ENCODE peak calls at places on chromosome 12, in seven cellular contexts. F is neuronal stem cell, O is brain microvascular endothelial cell, C is transverse colon, I is left ventricle myocardium inferior, R is endodermal cell, N is tibial artery. Z is an unnamed sample. For H3K27me3 and H3K36me3, the result is how much of the 10 kb centered on the place peaks cover.

GRCh38 chr12:107130830-107131760 is 37.7 kb upstream of the CRY1 start:
- DNase-seq in C (no peak), R (no peak), F (no peak), I (no peak), O (no peak), N (no peak), Z (no peak)

GRCh38 chr12:96427269-96427729 is 27.1 kb upstream of the CDK17 start:
- DNase-seq in C (peak), F (peak), N (peak), I (peak), R (peak), O (peak), Z (no peak)

GRCh38 chr12:90173499-90174197 is 465.0 kb upstream of the ATP2B1 start:
- DNase-seq in R (no peak), O (no peak), F (no peak), C (no peak), N (no peak), I (no peak), Z (no peak)

GRCh38 chr12:104288635-104289258 is 14.8 kb upstream of the EID3 start:
- DNase-seq in O (peak), F (peak), C (peak), I (peak), N (peak), R (peak), Z (peak)

GRCh38 chr12:1838223-1838993 is 18.0 kb downstream of the LRTM2 start:
- DNase-seq in R (peak), C (no peak), N (no peak), F (no peak), O (no peak), I (no peak), Z (peak)

GRCh38 chr12:82835217-82835616 is 148.5 kb downstream of the TMTC2 start:
- DNase-seq in N (no peak), I (no peak), F (no peak), C (no peak), R (no peak), O (peak), Z (no peak)

GRCh38 chr12:106924458-106924857 is 31.2 kb upstream of the TMEM263 start:
- DNase-seq in R (no peak), F (no peak), I (no peak), O (no peak), C (no peak), N (no peak), Z (no peak)

GRCh38 chr12:106582661-106583577 is at the start of gene RFX4:
- DNase-seq in O (no peak), N (no peak), C (no peak), F (peak), R (peak), I (no peak), Z (peak)

GRCh38 chr12:67645571-67645970 is 3.0 kb upstream of the DYRK2 start:
- DNase-seq in C (no peak), O (no peak), I (no peak), N (no peak), R (no peak), F (no peak), Z (no peak)

GRCh38 chr12:101045486-101046474 is 164.3 kb downstream of the SLC5A8 start:
- DNase-seq in C (no peak), N (no peak), I (no peak), F (no peak), R (no peak), O (no peak), Z (no peak)

GRCh38 chr12:41064411-41064810 is 123.7 kb upstream of the PDZRN4 start:
- DNase-seq in C (no peak), I (no peak), N (no peak), F (no peak), R (no peak), O (no peak), Z (no peak)

GRCh38 chr12:120581998-120582397 is 796 bp upstream of the POP5 start:
- DNase-seq in R (no peak), F (no peak), C (no peak), O (no peak), N (no peak), I (no peak), Z (no peak)

GRCh38 chr12:84038241-84038640 is 874.4 kb downstream of the SLC6A15 start:
- DNase-seq in O (no peak), I (no peak), R (peak), F (peak), C (no peak), N (no peak), Z (peak)

GRCh38 chr12:90045559-90045958 is 336.9 kb upstream of the ATP2B1 start:
- DNase-seq in N (no peak), R (no peak), I (no peak), C (no peak), O (no peak), F (no peak), Z (no peak)

GRCh38 chr12:29389295-29389919 is 8.4 kb upstream of the ERGIC2 start:
- DNase-seq in C (no peak), I (no peak), F (no peak), R (no peak), N (no peak), O (no peak), Z (peak)

GRCh38 chr12:47071241-47071852 is 8.1 kb upstream of the PCED1B start:
- DNase-seq in O (no peak), C (no peak), N (no peak), I (no peak), R (peak), F (peak), Z (peak)

GRCh38 chr12:49930515-49931288 is 19.8 kb upstream of the AQP2 start:
- DNase-seq in N (no peak), I (no peak), F (no peak), C (no peak), O (peak), R (no peak), Z (no peak)

GRCh38 chr12:1993871-1994371 is 10.3 kb downstream of the DCP1B start:
- DNase-seq in O (no peak), N (no peak), R (no peak), I (no peak), F (no peak), C (peak), Z (no peak)

GRCh38 chr12:48937170-48937569 is 11.9 kb upstream of the FKBP11 start:
- DNase-seq in C (no peak), F (no peak), O (no peak), R (peak), N (no peak), I (no peak), Z (peak)

GRCh38 chr12:64825143-64826011 is 930 bp downstream of the TBC1D30 start:
- DNase-seq in N (no peak), O (no peak), I (no peak), F (no peak), C (no peak), R (peak), Z (peak)
- H3K4me3 ChIP-seq in N (peak), O (no peak), I (peak), F (peak), C (peak), R (peak), Z (peak)

DNA sequence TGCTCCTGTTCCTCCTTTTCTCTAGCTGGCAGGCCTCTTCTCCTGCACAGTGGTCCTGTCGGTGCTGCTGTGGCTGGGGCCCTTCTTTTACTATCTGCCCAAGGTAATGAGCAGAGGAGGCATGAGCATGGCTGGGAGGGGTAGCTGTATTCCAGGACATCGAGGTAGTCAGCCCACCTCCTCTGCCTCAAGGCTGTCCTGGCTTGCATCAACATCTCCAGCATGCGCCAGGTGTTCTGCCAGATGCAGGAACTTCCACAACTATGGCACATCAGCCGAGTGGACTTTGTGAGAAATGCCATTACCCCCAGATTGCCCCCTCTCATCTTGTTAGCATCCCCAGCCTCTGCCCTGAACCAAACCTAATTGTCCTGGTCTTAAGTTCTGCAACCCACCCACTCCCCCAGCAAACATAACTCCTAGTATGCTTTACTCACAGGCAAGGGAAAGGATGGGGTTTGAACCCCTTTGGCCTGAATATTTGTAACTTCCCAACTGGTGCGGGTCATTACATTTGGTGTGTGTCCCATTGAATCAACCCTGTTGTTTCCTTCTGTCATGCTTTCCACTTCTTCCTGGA is 9.1 kb downstream of the B4GALNT1 start:
- DNase-seq in C (no peak), I (no peak), F (no peak), O (no peak), N (no peak), R (no peak), Z (peak)
- H3K27me3 ChIP-seq in C (half or more), I (half or more), F (under half), O (under half), N (under half), R (half or more), Z (half or more)

GRCh38 chr12:51997156-51997555 is 9.6 kb upstream of the TAMALIN start:
- DNase-seq in F (no peak), R (no peak), O (no peak), I (no peak), N (no peak), C (no peak), Z (no peak)
- H3K36me3 ChIP-seq in F (under half), R (half or more), O (under half), I (under half), N (under half), C (under half), Z (under half)

GRCh38 chr12:26711569-26711968 is 121.4 kb downstream of the ITPR2 start:
- DNase-seq in O (no peak), I (no peak), R (no peak), N (no peak), C (no peak), F (no peak), Z (no peak)
- H3K4me3 ChIP-seq in O (no peak), I (no peak), R (no peak), N (no peak), C (no peak), F (no peak), Z (no peak)

GRCh38 chr12:3177778-3178435 is 100.7 kb downstream of the TSPAN9 start:
- DNase-seq in I (no peak), F (no peak), O (no peak), C (no peak), R (no peak), N (no peak), Z (no peak)
- H3K27me3 ChIP-seq in I (under half), F (under half), O (under half), C (under half), R (under half), N (under half), Z (under half)

GRCh38 chr12:115999582-115999981 is 277.9 kb downstream of the MED13L start:
- DNase-seq in C (no peak), F (no peak), R (no peak), N (no peak), I (no peak), O (no peak), Z (no peak)
- H3K36me3 ChIP-seq in C (under half), F (under half), R (half or more), N (under half), I (half or more), O (under half), Z (under half)

DNA sequence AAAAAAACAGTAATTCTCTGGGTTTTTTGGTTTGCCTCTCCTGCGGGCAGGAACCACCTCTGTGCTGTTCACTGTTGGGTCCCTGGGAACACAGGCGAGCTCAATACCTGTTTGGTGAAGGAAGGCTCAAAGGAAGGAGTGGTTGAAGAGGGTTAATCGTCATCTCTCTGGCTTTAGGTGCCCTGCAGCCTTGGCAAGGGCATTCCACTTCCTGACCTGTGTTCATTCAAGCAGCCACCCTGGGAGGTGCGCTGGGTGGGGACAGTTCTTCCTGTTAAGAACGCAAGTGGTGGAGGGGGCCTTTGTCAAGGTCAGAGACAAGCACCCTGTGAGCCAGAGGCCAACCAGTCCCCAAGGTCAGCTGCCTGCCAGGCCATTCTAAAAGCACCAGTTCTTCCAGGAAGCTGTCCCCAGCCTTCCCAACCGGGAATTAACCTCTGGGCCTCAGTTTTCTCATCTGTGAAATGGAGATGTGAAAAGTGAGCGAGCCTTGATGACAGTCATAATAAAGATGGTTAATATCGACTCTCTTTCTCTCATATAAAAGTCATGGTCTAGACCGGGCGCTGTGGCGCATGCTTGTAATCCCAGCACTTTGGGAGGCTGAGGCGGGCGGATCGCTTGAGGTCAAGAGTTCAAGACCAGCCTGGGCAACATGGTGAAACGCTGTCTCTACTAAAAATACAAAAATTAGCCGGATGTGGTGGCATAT is 6.3 kb downstream of the RHOF start:
- DNase-seq in N (no peak), O (no peak), R (no peak), F (no peak), I (no peak), C (peak), Z (no peak)
- H3K4me3 ChIP-seq in N (no peak), O (no peak), R (no peak), F (no peak), I (no peak), C (no peak), Z (no peak)

GRCh38 chr12:52321433-52321832 is 235 bp upstream of the KRT83 start:
- DNase-seq in I (no peak), C (no peak), O (no peak), N (peak), F (no peak), R (no peak), Z (no peak)
- H3K27me3 ChIP-seq in I (half or more), C (under half), O (under half), N (under half), F (under half), R (under half), Z (under half)

Z was measured in H7.